ENCODE peak calls at places on chromosomes 2 and 18, in six cellular contexts. One of them, this sample, is unnamed.

GRCh38 chr2:233356546-233357308 is 2.4 kb downstream of the DGKD start:
- DNase-seq in skeletal muscle cell: no peak
- DNase-seq in lower leg skin: peak
- DNase-seq in CD8-positive, alpha-beta memory T cell: no peak
- DNase-seq in neuronal stem cell: no peak
- DNase-seq in coronary artery: no peak
- DNase-seq in this sample: no peak

GRCh38 chr18:70558371-70558770 is 269.5 kb downstream of the SOCS6 start:
- DNase-seq in skeletal muscle cell: no peak
- DNase-seq in lower leg skin: no peak
- DNase-seq in CD8-positive, alpha-beta memory T cell: no peak
- DNase-seq in neuronal stem cell: no peak
- DNase-seq in coronary artery: no peak
- DNase-seq in this sample: no peak

GRCh38 chr18:3748081-3748480 is 298.1 kb downstream of the TGIF1 start:
- DNase-seq in skeletal muscle cell: no peak
- DNase-seq in lower leg skin: no peak
- DNase-seq in CD8-positive, alpha-beta memory T cell: no peak
- DNase-seq in neuronal stem cell: no peak
- DNase-seq in coronary artery: no peak
- DNase-seq in this sample: no peak

GRCh38 chr2:203763425-203764272 is 57.2 kb downstream of the CD28 start:
- DNase-seq in skeletal muscle cell: no peak
- DNase-seq in lower leg skin: peak
- DNase-seq in CD8-positive, alpha-beta memory T cell: no peak
- DNase-seq in neuronal stem cell: no peak
- DNase-seq in coronary artery: no peak
- DNase-seq in this sample: no peak

GRCh38 chr2:18311413-18311812 is 249.0 kb downstream of the RDH14 start:
- DNase-seq in skeletal muscle cell: peak
- DNase-seq in lower leg skin: no peak
- DNase-seq in CD8-positive, alpha-beta memory T cell: no peak
- DNase-seq in neuronal stem cell: no peak
- DNase-seq in coronary artery: no peak
- DNase-seq in this sample: no peak

GRCh38 chr2:236561874-236562273 is 7.8 kb upstream of the ACKR3 start:
- DNase-seq in skeletal muscle cell: no peak
- DNase-seq in lower leg skin: no peak
- DNase-seq in CD8-positive, alpha-beta memory T cell: no peak
- DNase-seq in neuronal stem cell: no peak
- DNase-seq in coronary artery: no peak
- DNase-seq in this sample: no peak

GRCh38 chr2:177028296-177028695 is 184.3 kb upstream of the HNRNPA3 start:
- DNase-seq in skeletal muscle cell: no peak
- DNase-seq in lower leg skin: no peak
- DNase-seq in CD8-positive, alpha-beta memory T cell: no peak
- DNase-seq in neuronal stem cell: no peak
- DNase-seq in coronary artery: no peak
- DNase-seq in this sample: no peak

GRCh38 chr2:151549191-151549590 is 139.5 kb downstream of the RIF1 start:
- DNase-seq in skeletal muscle cell: no peak
- DNase-seq in lower leg skin: no peak
- DNase-seq in CD8-positive, alpha-beta memory T cell: no peak
- DNase-seq in neuronal stem cell: no peak
- DNase-seq in coronary artery: no peak
- DNase-seq in this sample: no peak

GRCh38 chr2:10493636-10494281 is 45.6 kb upstream of the ODC1 start:
- DNase-seq in skeletal muscle cell: peak
- DNase-seq in lower leg skin: peak
- DNase-seq in CD8-positive, alpha-beta memory T cell: peak
- DNase-seq in neuronal stem cell: no peak
- DNase-seq in coronary artery: peak
- DNase-seq in this sample: no peak

GRCh38 chr2:120862254-120863172 is 126.8 kb downstream of the GLI2 start:
- DNase-seq in skeletal muscle cell: no peak
- DNase-seq in lower leg skin: no peak
- DNase-seq in CD8-positive, alpha-beta memory T cell: no peak
- DNase-seq in neuronal stem cell: no peak
- DNase-seq in coronary artery: no peak
- DNase-seq in this sample: no peak

GRCh38 chr2:137467246-137467862 is 496.9 kb upstream of the HNMT start:
- DNase-seq in skeletal muscle cell: no peak
- DNase-seq in lower leg skin: no peak
- DNase-seq in CD8-positive, alpha-beta memory T cell: no peak
- DNase-seq in neuronal stem cell: peak
- DNase-seq in coronary artery: no peak
- DNase-seq in this sample: no peak

GRCh38 chr2:216012133-216012829 is 1.1 kb downstream of the MREG start:
- DNase-seq in skeletal muscle cell: no peak
- DNase-seq in lower leg skin: no peak
- DNase-seq in CD8-positive, alpha-beta memory T cell: no peak
- DNase-seq in neuronal stem cell: no peak
- DNase-seq in coronary artery: no peak
- DNase-seq in this sample: no peak

GRCh38 chr2:72098935-72099334 is 48.7 kb downstream of the CYP26B1 start:
- DNase-seq in skeletal muscle cell: no peak
- DNase-seq in lower leg skin: peak
- DNase-seq in CD8-positive, alpha-beta memory T cell: no peak
- DNase-seq in neuronal stem cell: no peak
- DNase-seq in coronary artery: peak
- DNase-seq in this sample: no peak

GRCh38 chr2:108417254-108417653 is 31.8 kb upstream of the GCC2 start:
- DNase-seq in skeletal muscle cell: no peak
- DNase-seq in lower leg skin: no peak
- DNase-seq in CD8-positive, alpha-beta memory T cell: no peak
- DNase-seq in neuronal stem cell: no peak
- DNase-seq in coronary artery: no peak
- DNase-seq in this sample: no peak

GRCh38 chr2:96913398-96914202 is 43.7 kb upstream of the SEMA4C start:
- DNase-seq in skeletal muscle cell: no peak
- DNase-seq in lower leg skin: no peak
- DNase-seq in CD8-positive, alpha-beta memory T cell: peak
- DNase-seq in neuronal stem cell: no peak
- DNase-seq in coronary artery: no peak
- DNase-seq in this sample: no peak

GRCh38 chr18:10588975-10589374 is 63.1 kb downstream of the NAPG start:
- DNase-seq in skeletal muscle cell: no peak
- DNase-seq in lower leg skin: no peak
- DNase-seq in CD8-positive, alpha-beta memory T cell: no peak
- DNase-seq in neuronal stem cell: no peak
- DNase-seq in coronary artery: no peak
- DNase-seq in this sample: no peak

GRCh38 chr18:54679318-54680149 is 88.5 kb downstream of the DYNAP start:
- DNase-seq in skeletal muscle cell: peak
- DNase-seq in lower leg skin: no peak
- DNase-seq in CD8-positive, alpha-beta memory T cell: no peak
- DNase-seq in neuronal stem cell: peak
- DNase-seq in coronary artery: no peak
- DNase-seq in this sample: no peak

GRCh38 chr2:64404002-64404731 is 49.8 kb upstream of the LGALSL start:
- DNase-seq in skeletal muscle cell: peak
- DNase-seq in lower leg skin: peak
- DNase-seq in CD8-positive, alpha-beta memory T cell: no peak
- DNase-seq in neuronal stem cell: peak
- DNase-seq in coronary artery: peak
- DNase-seq in this sample: peak

GRCh38 chr2:188293601-188294482 is 2.2 kb downstream of the GULP1 start:
- DNase-seq in skeletal muscle cell: peak
- DNase-seq in lower leg skin: peak
- DNase-seq in CD8-positive, alpha-beta memory T cell: no peak
- DNase-seq in neuronal stem cell: no peak
- DNase-seq in coronary artery: peak
- DNase-seq in this sample: peak

GRCh38 chr18:41206341-41206740 is 748.7 kb upstream of the PIK3C3 start:
- DNase-seq in skeletal muscle cell: no peak
- DNase-seq in lower leg skin: no peak
- DNase-seq in CD8-positive, alpha-beta memory T cell: no peak
- DNase-seq in neuronal stem cell: no peak
- DNase-seq in coronary artery: no peak
- DNase-seq in this sample: no peak

GRCh38 chr18:48018806-48019295 is 88.4 kb upstream of the SMAD2 start:
- DNase-seq in skeletal muscle cell: no peak
- DNase-seq in lower leg skin: no peak
- DNase-seq in CD8-positive, alpha-beta memory T cell: no peak
- DNase-seq in neuronal stem cell: no peak
- DNase-seq in coronary artery: peak
- DNase-seq in this sample: no peak

GRCh38 chr2:46645681-46646162 is 166.4 kb downstream of the TMEM247 start:
- DNase-seq in skeletal muscle cell: peak
- DNase-seq in lower leg skin: no peak
- DNase-seq in CD8-positive, alpha-beta memory T cell: no peak
- DNase-seq in neuronal stem cell: no peak
- DNase-seq in coronary artery: no peak
- DNase-seq in this sample: no peak

GRCh38 chr2:48812376-48812775 is 56.9 kb upstream of the LHCGR start:
- DNase-seq in skeletal muscle cell: no peak
- DNase-seq in lower leg skin: no peak
- DNase-seq in CD8-positive, alpha-beta memory T cell: no peak
- DNase-seq in neuronal stem cell: no peak
- DNase-seq in coronary artery: no peak
- DNase-seq in this sample: no peak

GRCh38 chr2:20484810-20485611 is 38.1 kb downstream of the RHOB start:
- DNase-seq in skeletal muscle cell: no peak
- DNase-seq in lower leg skin: peak
- DNase-seq in CD8-positive, alpha-beta memory T cell: no peak
- DNase-seq in neuronal stem cell: no peak
- DNase-seq in coronary artery: peak
- DNase-seq in this sample: no peak

GRCh38 chr2:156456616-156457015 is 20.4 kb downstream of the GPD2 start:
- DNase-seq in skeletal muscle cell: no peak
- DNase-seq in lower leg skin: no peak
- DNase-seq in CD8-positive, alpha-beta memory T cell: no peak
- DNase-seq in neuronal stem cell: no peak
- DNase-seq in coronary artery: no peak
- DNase-seq in this sample: no peak

GRCh38 chr2:26412091-26412673 is 10.5 kb downstream of the DRC1 start:
- DNase-seq in skeletal muscle cell: no peak
- DNase-seq in lower leg skin: no peak
- DNase-seq in CD8-positive, alpha-beta memory T cell: no peak
- DNase-seq in neuronal stem cell: no peak
- DNase-seq in coronary artery: no peak
- DNase-seq in this sample: no peak

GRCh38 chr2:152050345-152050744 is 48.5 kb downstream of the CACNB4 start:
- DNase-seq in skeletal muscle cell: no peak
- DNase-seq in lower leg skin: no peak
- DNase-seq in CD8-positive, alpha-beta memory T cell: no peak
- DNase-seq in neuronal stem cell: no peak
- DNase-seq in coronary artery: no peak
- DNase-seq in this sample: no peak

GRCh38 chr2:242085941-242086621 is 216.6 kb downstream of the RTP5 start:
- DNase-seq in skeletal muscle cell: no peak
- DNase-seq in lower leg skin: no peak
- DNase-seq in CD8-positive, alpha-beta memory T cell: no peak
- DNase-seq in neuronal stem cell: no peak
- DNase-seq in coronary artery: no peak
- DNase-seq in this sample: no peak

DNA sequence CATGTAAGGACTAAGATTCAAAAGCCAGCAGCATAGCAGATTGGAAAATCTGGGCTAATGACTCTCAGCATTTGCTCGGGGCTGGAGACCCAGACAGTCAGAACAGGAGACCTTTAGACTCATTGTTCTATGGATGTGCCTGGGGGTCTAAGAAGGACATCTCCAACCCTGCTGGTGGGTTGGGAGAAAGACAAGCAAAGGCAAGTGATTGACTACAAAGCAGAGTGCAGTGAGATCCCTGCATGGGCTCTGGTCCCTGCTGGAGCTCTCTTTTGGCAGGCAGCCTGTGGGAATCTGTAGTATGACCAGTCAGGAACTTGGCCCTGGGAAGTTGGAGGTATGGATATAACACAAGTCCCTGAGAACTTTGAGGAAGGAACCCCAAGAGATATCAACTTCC is 236.2 kb downstream of the CYRIA start:
- DNase-seq in skeletal muscle cell: no peak
- DNase-seq in lower leg skin: no peak
- DNase-seq in CD8-positive, alpha-beta memory T cell: no peak
- DNase-seq in neuronal stem cell: no peak
- DNase-seq in coronary artery: no peak
- DNase-seq in this sample: no peak
- H3K4me3 ChIP-seq in skeletal muscle cell: no peak
- H3K4me3 ChIP-seq in lower leg skin: no peak
- H3K4me3 ChIP-seq in CD8-positive, alpha-beta memory T cell: no peak
- H3K4me3 ChIP-seq in neuronal stem cell: no peak
- H3K4me3 ChIP-seq in coronary artery: no peak
- H3K4me3 ChIP-seq in this sample: no peak

GRCh38 chr2:30149976-30150375 is 3.2 kb downstream of the YPEL5 start:
- DNase-seq in skeletal muscle cell: no peak
- DNase-seq in lower leg skin: no peak
- DNase-seq in CD8-positive, alpha-beta memory T cell: no peak
- DNase-seq in neuronal stem cell: no peak
- DNase-seq in coronary artery: no peak
- DNase-seq in this sample: no peak
- H3K4me3 ChIP-seq in skeletal muscle cell: no peak
- H3K4me3 ChIP-seq in lower leg skin: no peak
- H3K4me3 ChIP-seq in CD8-positive, alpha-beta memory T cell: no peak
- H3K4me3 ChIP-seq in neuronal stem cell: no peak
- H3K4me3 ChIP-seq in coronary artery: peak
- H3K4me3 ChIP-seq in this sample: no peak

GRCh38 chr2:113198048-113198789 is 24.4 kb downstream of the PSD4 start:
- DNase-seq in skeletal muscle cell: no peak
- DNase-seq in lower leg skin: no peak
- DNase-seq in CD8-positive, alpha-beta memory T cell: no peak
- DNase-seq in neuronal stem cell: no peak
- DNase-seq in coronary artery: no peak
- DNase-seq in this sample: no peak
- H3K4me3 ChIP-seq in skeletal muscle cell: peak
- H3K4me3 ChIP-seq in lower leg skin: no peak
- H3K4me3 ChIP-seq in CD8-positive, alpha-beta memory T cell: no peak
- H3K4me3 ChIP-seq in neuronal stem cell: peak
- H3K4me3 ChIP-seq in coronary artery: peak
- H3K4me3 ChIP-seq in this sample: peak

DNA sequence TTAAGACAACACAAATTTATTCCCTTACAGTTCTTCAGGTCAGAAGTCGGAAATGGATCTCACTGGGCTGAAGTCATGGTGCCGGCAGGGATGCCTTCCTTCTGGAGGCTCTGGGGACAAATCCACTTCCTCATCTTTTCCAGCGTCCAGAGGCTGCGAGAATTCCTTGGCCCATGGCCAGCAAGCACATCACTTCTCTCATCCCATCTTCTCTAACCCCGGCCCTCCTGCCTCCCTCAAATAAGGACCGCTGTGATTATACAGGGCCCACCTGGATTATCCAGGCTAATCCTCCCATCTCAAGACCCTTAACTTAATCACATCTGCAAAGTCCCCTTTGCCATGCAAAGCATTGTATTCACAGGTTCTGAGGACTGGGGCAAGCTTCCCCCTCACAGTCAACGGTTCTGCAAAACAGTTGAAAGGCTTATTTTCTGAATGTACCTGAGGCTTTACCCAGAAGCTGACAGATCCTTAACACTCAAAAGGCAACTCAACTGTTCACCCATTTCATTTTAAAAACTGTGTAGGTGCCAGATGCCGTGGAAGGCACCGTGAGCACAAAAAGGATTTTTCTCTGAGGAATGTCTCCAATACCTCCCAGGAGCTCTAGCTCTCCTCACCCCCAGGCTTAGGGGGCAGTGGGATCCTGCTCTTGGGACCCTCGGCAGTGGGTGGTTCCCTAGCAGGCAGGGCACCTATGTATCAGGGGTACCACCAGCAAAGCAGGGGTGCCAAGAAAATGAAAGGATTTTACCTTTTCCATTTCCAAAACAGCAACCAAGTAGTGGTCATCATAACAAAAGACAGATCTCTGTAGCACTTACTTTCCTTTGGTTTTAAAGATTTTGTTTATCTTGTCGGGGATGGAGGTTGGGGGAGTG is 84.0 kb downstream of the KCTD1 start:
- DNase-seq in skeletal muscle cell: no peak
- DNase-seq in lower leg skin: no peak
- DNase-seq in CD8-positive, alpha-beta memory T cell: no peak
- DNase-seq in neuronal stem cell: no peak
- DNase-seq in coronary artery: no peak
- DNase-seq in this sample: no peak
- H3K4me3 ChIP-seq in skeletal muscle cell: no peak
- H3K4me3 ChIP-seq in lower leg skin: no peak
- H3K4me3 ChIP-seq in CD8-positive, alpha-beta memory T cell: no peak
- H3K4me3 ChIP-seq in neuronal stem cell: no peak
- H3K4me3 ChIP-seq in coronary artery: no peak
- H3K4me3 ChIP-seq in this sample: no peak